ENCODE peak calls at places on chromosomes 13 and 19, in ten cellular contexts. B is Peyer's patch; R is CD4-positive, CD25-positive, alpha-beta regulatory T cell; Q is cardiac fibroblast; M is skeletal muscle cell; E is heart left ventricle; A is lower lobe of right lung; H is neuronal stem cell; N is GM23338; D is GM23248. L is an unnamed sample.

GRCh38 chr13:48431431-48431830 is 18.5 kb upstream of the LPAR6 start:
- DNase-seq in B (no peak), R (no peak), Q (no peak), M (no peak), E (no peak), A (no peak), H (no peak), N (no peak), D (peak), L (no peak)

GRCh38 chr19:3880471-3881271 is at the start of gene ATCAY:
- DNase-seq in B (no peak), R (no peak), Q (no peak), M (no peak), E (no peak), A (no peak), H (peak), N (peak), D (no peak), L (no peak)

GRCh38 chr19:9847087-9847671 is 12.1 kb downstream of the PIN1 start:
- DNase-seq in B (no peak), R (peak), Q (peak), M (peak), E (no peak), A (no peak), H (no peak), N (peak), D (peak), L (peak)

GRCh38 chr19:810077-810855 is 11.5 kb downstream of the PLPPR3 start:
- DNase-seq in B (no peak), R (no peak), Q (no peak), M (no peak), E (peak), A (no peak), H (no peak), N (peak), D (no peak), L (no peak)

GRCh38 chr13:47112900-47113299 is 216.0 kb upstream of the HTR2A start:
- DNase-seq in B (no peak), R (no peak), Q (no peak), M (no peak), E (no peak), A (no peak), H (no peak), N (no peak), D (no peak), L (no peak)

GRCh38 chr19:11482384-11483050 is 1.7 kb upstream of the ELAVL3 start:
- DNase-seq in B (peak), R (peak), Q (peak), M (peak), E (peak), A (peak), H (peak), N (peak), D (peak), L (peak)

GRCh38 chr19:27901078-27901477 is 1311.9 kb downstream of the UQCRFS1 start:
- DNase-seq in B (no peak), R (no peak), Q (no peak), M (no peak), E (no peak), A (no peak), H (no peak), N (no peak), D (no peak), L (no peak)

GRCh38 chr13:38821753-38822551 is 135.1 kb downstream of the FREM2 start:
- DNase-seq in B (no peak), R (no peak), Q (no peak), M (no peak), E (no peak), A (no peak), H (no peak), N (no peak), D (peak), L (no peak)

GRCh38 chr13:97257228-97257755 is 35.2 kb downstream of the MBNL2 start:
- DNase-seq in B (no peak), R (no peak), Q (no peak), M (no peak), E (no peak), A (no peak), H (no peak), N (no peak), D (no peak), L (no peak)

GRCh38 chr13:36919206-36919832 is 719 bp downstream of the SMAD9 start:
- DNase-seq in B (peak), R (peak), Q (peak), M (no peak), E (peak), A (peak), H (peak), N (peak), D (peak), L (no peak)

GRCh38 chr13:106989866-106990265 is 421.9 kb upstream of the ARGLU1 start:
- DNase-seq in B (no peak), R (no peak), Q (no peak), M (no peak), E (no peak), A (no peak), H (no peak), N (no peak), D (no peak), L (no peak)

GRCh38 chr13:39692650-39693438 is 37.4 kb downstream of the COG6 start:
- DNase-seq in B (no peak), R (no peak), Q (peak), M (no peak), E (no peak), A (no peak), H (no peak), N (no peak), D (peak), L (no peak)

GRCh38 chr19:11383706-11384048 is 437 bp downstream of the EPOR start:
- DNase-seq in B (no peak), R (no peak), Q (no peak), M (no peak), E (no peak), A (no peak), H (no peak), N (no peak), D (no peak), L (no peak)

GRCh38 chr13:98940325-98940724 is 37.5 kb downstream of the DOCK9 start:
- DNase-seq in B (no peak), R (no peak), Q (no peak), M (no peak), E (no peak), A (no peak), H (no peak), N (no peak), D (no peak), L (no peak)

GRCh38 chr19:7737215-7737614 is 5.3 kb upstream of the CLEC4G start:
- DNase-seq in B (no peak), R (no peak), Q (no peak), M (no peak), E (no peak), A (no peak), H (no peak), N (peak), D (no peak), L (no peak)

GRCh38 chr19:7732045-7732444 is at the start of gene CLEC4G:
- DNase-seq in B (no peak), R (no peak), Q (no peak), M (no peak), E (no peak), A (no peak), H (no peak), N (no peak), D (no peak), L (no peak)

GRCh38 chr19:7736148-7736547 is 4.2 kb upstream of the CLEC4G start:
- DNase-seq in B (no peak), R (no peak), Q (no peak), M (no peak), E (no peak), A (no peak), H (no peak), N (no peak), D (no peak), L (no peak)

GRCh38 chr19:7733376-7733775 is 1.5 kb upstream of the CLEC4G start:
- DNase-seq in B (no peak), R (no peak), Q (no peak), M (no peak), E (no peak), A (no peak), H (no peak), N (no peak), D (no peak), L (no peak)

GRCh38 chr19:7734220-7735203 is 2.6 kb upstream of the CLEC4G start:
- DNase-seq in B (no peak), R (no peak), Q (peak), M (no peak), E (no peak), A (no peak), H (no peak), N (no peak), D (peak), L (no peak)
- H3K4me3 ChIP-seq in B (no peak), R (no peak), Q (no peak), M (no peak), E (no peak), A (no peak), H (no peak), N (no peak), D (no peak), L (no peak)

GRCh38 chr13:65912516-65912915 is 1317.6 kb downstream of the PCDH9 start:
- DNase-seq in B (no peak), R (no peak), Q (no peak), M (no peak), E (no peak), A (no peak), H (no peak), N (no peak), D (no peak), L (no peak)

GRCh38 chr13:65914707-65915106 is 1315.4 kb downstream of the PCDH9 start:
- DNase-seq in B (no peak), R (no peak), Q (peak), M (peak), E (no peak), A (no peak), H (no peak), N (no peak), D (peak), L (peak)

GRCh38 chr13:65909501-65909900 is 1320.6 kb downstream of the PCDH9 start:
- DNase-seq in B (no peak), R (no peak), Q (no peak), M (no peak), E (no peak), A (no peak), H (no peak), N (no peak), D (no peak), L (no peak)

GRCh38 chr13:65913173-65913572 is 1317.0 kb downstream of the PCDH9 start:
- DNase-seq in B (no peak), R (no peak), Q (peak), M (peak), E (no peak), A (no peak), H (no peak), N (no peak), D (peak), L (peak)

DNA sequence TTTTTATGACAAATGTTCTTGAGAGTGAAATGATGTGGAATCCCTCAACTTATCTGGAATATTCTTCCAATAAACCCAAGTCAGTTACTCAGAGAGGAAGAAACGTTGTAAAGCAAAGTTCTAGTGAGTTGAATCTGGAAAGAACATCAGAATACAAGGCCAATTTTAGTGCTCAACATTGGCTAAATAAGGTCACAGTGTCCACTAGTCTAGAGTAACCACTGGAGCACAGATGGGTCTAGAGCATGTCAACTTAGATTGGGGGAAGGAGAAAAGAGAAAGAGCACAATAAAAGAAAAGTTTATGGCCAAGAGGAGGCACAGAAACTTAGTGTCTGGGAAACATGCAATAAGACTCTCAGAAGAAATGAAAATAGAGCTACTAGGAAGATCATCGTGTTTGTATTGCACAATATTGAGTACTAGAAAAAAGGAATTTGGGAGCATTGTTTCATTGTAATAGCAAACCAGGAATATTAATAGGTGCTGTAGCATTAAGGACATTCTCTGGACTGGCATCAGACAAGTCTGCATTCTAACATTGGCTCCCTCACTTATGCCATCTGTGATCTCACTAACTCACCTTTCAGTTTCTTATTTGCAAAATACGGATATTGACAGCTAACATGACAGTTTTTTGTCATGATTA is 1318.5 kb downstream of the PCDH9 start:
- DNase-seq in B (no peak), R (no peak), Q (peak), M (no peak), E (no peak), A (no peak), H (no peak), N (no peak), D (no peak), L (no peak)
- H3K4me3 ChIP-seq in B (no peak), R (no peak), Q (no peak), M (no peak), E (no peak), A (no peak), H (no peak), N (no peak), D (no peak), L (no peak)

DNA sequence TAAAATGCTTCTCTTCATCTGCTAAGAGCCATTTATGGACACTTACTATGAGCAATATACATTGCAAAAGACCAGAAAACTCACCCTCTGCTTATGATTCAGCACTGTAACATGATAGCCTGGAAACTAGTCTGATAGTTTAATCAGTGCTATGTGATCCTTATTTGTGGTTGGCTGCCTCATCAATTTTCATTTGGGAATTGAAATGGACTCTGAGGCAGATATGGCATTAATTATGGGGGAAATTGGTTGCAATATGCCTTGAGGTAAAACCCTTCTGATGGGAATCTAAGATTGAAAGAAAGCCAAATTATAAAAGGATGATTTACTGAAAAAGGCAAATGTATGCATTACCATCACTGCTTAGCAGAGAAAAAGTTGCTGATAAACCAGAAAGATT is 33.5 kb downstream of the FAM216B start:
- DNase-seq in B (no peak), R (no peak), Q (peak), M (peak), E (no peak), A (no peak), H (no peak), N (no peak), D (peak), L (peak)
- H3K4me3 ChIP-seq in B (no peak), R (no peak), Q (no peak), M (no peak), E (no peak), A (no peak), H (no peak), N (no peak), D (no peak), L (no peak)

GRCh38 chr19:33906578-33907335 is 110.1 kb downstream of the KCTD15 start:
- DNase-seq in B (no peak), R (no peak), Q (peak), M (no peak), E (peak), A (peak), H (peak), N (peak), D (peak), L (no peak)
- H3K4me3 ChIP-seq in B (peak), R (no peak), Q (peak), M (no peak), E (peak), A (peak), H (no peak), N (peak), D (no peak), L (no peak)

GRCh38 chr13:92158335-92158734 is 759.9 kb downstream of the GPC5 start:
- DNase-seq in B (no peak), R (no peak), Q (peak), M (peak), E (no peak), A (no peak), H (no peak), N (no peak), D (peak), L (no peak)
- H3K4me3 ChIP-seq in B (no peak), R (no peak), Q (no peak), M (no peak), E (no peak), A (no peak), H (no peak), N (no peak), D (no peak), L (no peak)

GRCh38 chr19:48598996-48599626 is 7.4 kb upstream of the SPACA4 start:
- DNase-seq in B (no peak), R (no peak), Q (no peak), M (no peak), E (no peak), A (no peak), H (no peak), N (no peak), D (no peak), L (no peak)

GRCh38 chr19:48596679-48597465 is 9.7 kb upstream of the SPACA4 start:
- DNase-seq in B (no peak), R (peak), Q (no peak), M (no peak), E (no peak), A (no peak), H (no peak), N (no peak), D (no peak), L (no peak)

GRCh38 chr19:48595833-48596232 is 10.7 kb upstream of the SPACA4 start:
- DNase-seq in B (no peak), R (no peak), Q (no peak), M (no peak), E (no peak), A (no peak), H (no peak), N (no peak), D (no peak), L (no peak)

GRCh38 chr19:48596237-48596636 is 10.3 kb upstream of the SPACA4 start:
- DNase-seq in B (no peak), R (no peak), Q (no peak), M (no peak), E (no peak), A (no peak), H (no peak), N (no peak), D (no peak), L (no peak)

GRCh38 chr19:48595171-48595570 is 11.4 kb upstream of the SPACA4 start:
- DNase-seq in B (no peak), R (no peak), Q (no peak), M (no peak), E (no peak), A (no peak), H (no peak), N (no peak), D (no peak), L (no peak)
- H3K4me3 ChIP-seq in B (no peak), R (no peak), Q (no peak), M (no peak), E (no peak), A (no peak), H (no peak), N (no peak), D (no peak), L (no peak)

DNA sequence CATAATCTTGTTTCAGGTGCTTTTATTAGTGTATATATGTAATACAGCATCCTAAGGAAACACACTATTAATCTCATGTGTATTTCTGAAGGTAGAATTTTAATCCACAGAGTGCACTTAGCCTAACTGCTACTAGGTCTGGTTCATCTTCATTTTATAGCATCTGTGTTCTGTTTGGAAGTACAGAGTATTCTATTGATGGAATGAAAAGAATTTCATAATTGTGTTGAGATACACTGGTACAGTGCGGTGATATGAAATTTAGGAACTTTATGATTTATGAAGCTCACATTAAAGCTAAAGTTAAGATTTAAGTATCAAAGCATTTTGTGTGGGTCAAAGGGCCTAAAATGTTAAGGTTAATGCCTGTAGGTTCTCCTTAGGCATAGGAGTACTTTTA is 6.0 kb downstream of the PCDH17 start:
- DNase-seq in B (no peak), R (no peak), Q (no peak), M (no peak), E (no peak), A (no peak), H (no peak), N (no peak), D (no peak), L (no peak)
- H3K4me3 ChIP-seq in B (no peak), R (no peak), Q (no peak), M (no peak), E (peak), A (peak), H (peak), N (no peak), D (no peak), L (no peak)

GRCh38 chr19:15316498-15316897 is 15.8 kb downstream of the BRD4 start:
- DNase-seq in B (no peak), R (no peak), Q (no peak), M (no peak), E (no peak), A (no peak), H (no peak), N (no peak), D (peak), L (no peak)

GRCh38 chr19:15318241-15318691 is 14.1 kb downstream of the BRD4 start:
- DNase-seq in B (no peak), R (no peak), Q (no peak), M (no peak), E (no peak), A (no peak), H (no peak), N (no peak), D (peak), L (no peak)

GRCh38 chr19:15315101-15315500 is 17.2 kb downstream of the BRD4 start:
- DNase-seq in B (no peak), R (no peak), Q (no peak), M (no peak), E (no peak), A (no peak), H (no peak), N (no peak), D (no peak), L (no peak)

GRCh38 chr19:15320118-15320517 is 12.2 kb downstream of the BRD4 start:
- DNase-seq in B (no peak), R (no peak), Q (peak), M (no peak), E (no peak), A (no peak), H (no peak), N (no peak), D (peak), L (no peak)

GRCh38 chr19:15317392-15318011 is 14.8 kb downstream of the BRD4 start:
- DNase-seq in B (no peak), R (no peak), Q (peak), M (no peak), E (no peak), A (no peak), H (no peak), N (peak), D (peak), L (no peak)
- H3K4me3 ChIP-seq in B (no peak), R (peak), Q (no peak), M (no peak), E (no peak), A (no peak), H (no peak), N (peak), D (peak), L (no peak)

GRCh38 chr13:33015791-33016323 is 366 bp upstream of the KL start:
- DNase-seq in B (peak), R (no peak), Q (no peak), M (no peak), E (peak), A (peak), H (no peak), N (peak), D (peak), L (no peak)

GRCh38 chr13:33015275-33015674 is 948 bp upstream of the KL start:
- DNase-seq in B (no peak), R (no peak), Q (no peak), M (no peak), E (peak), A (no peak), H (no peak), N (peak), D (no peak), L (no peak)

GRCh38 chr13:33018886-33019285 is 2.7 kb downstream of the KL start:
- DNase-seq in B (no peak), R (no peak), Q (no peak), M (no peak), E (no peak), A (no peak), H (no peak), N (no peak), D (no peak), L (no peak)

GRCh38 chr13:33016414-33017409 is at the start of gene KL:
- DNase-seq in B (peak), R (peak), Q (no peak), M (no peak), E (peak), A (peak), H (no peak), N (peak), D (peak), L (no peak)

GRCh38 chr13:33017410-33017929 is 1.2 kb downstream of the KL start:
- DNase-seq in B (peak), R (peak), Q (peak), M (peak), E (peak), A (peak), H (no peak), N (peak), D (peak), L (no peak)
- H3K4me3 ChIP-seq in B (no peak), R (no peak), Q (no peak), M (no peak), E (peak), A (peak), H (no peak), N (peak), D (no peak), L (no peak)